ENCODE peak calls at places on chromosomes 6 and 20, in eight cellular contexts. P is NCI-H1930, K is hypothalamus, W is Kasumi-1, R is SJSA1, I is psoas muscle, L is GOT3, U is right cardiac atrium. B is an unnamed sample.

GRCh38 chr20:32965115-32965514 is 39.1 kb downstream of the SUN5 start:
- DNase-seq in I (no peak), U (no peak), W (no peak), L (no peak), R (no peak), P (no peak), K (no peak), B (no peak)

GRCh38 chr6:137570307-137570832 is 76.2 kb upstream of the OLIG3 start:
- DNase-seq in I (no peak), P (peak), U (no peak), K (no peak), W (no peak), R (no peak), L (no peak), B (no peak)

GRCh38 chr6:139608872-139609271 is 234.4 kb upstream of the CITED2 start:
- DNase-seq in U (no peak), P (no peak), W (no peak), R (no peak), L (no peak), I (no peak), K (no peak), B (no peak)

GRCh38 chr20:40706977-40707582 is 18.0 kb upstream of the MAFB start:
- DNase-seq in U (no peak), P (no peak), L (no peak), K (no peak), I (no peak), W (peak), R (no peak), B (no peak)

GRCh38 chr6:25701807-25702206 is 49.8 kb downstream of the SCGN start:
- DNase-seq in R (no peak), L (no peak), K (no peak), I (no peak), P (no peak), U (no peak), W (no peak), B (no peak)

GRCh38 chr6:137160763-137161162 is 12.7 kb downstream of the IL22RA2 start:
- DNase-seq in I (no peak), P (no peak), W (no peak), L (no peak), U (no peak), R (no peak), K (no peak), B (no peak)

GRCh38 chr6:38495922-38496635 is 143.7 kb downstream of the BTBD9 start:
- DNase-seq in R (no peak), L (no peak), P (no peak), W (no peak), K (peak), I (no peak), U (no peak), B (no peak)

GRCh38 chr20:43787937-43788336 is 61.1 kb upstream of the GTSF1L start:
- DNase-seq in W (no peak), R (no peak), I (no peak), P (no peak), K (no peak), L (no peak), U (no peak), B (no peak)

GRCh38 chr6:68778356-68779020 is 143.4 kb downstream of the ADGRB3 start:
- DNase-seq in K (peak), U (peak), W (peak), R (no peak), L (no peak), I (no peak), P (no peak), B (no peak)

GRCh38 chr20:34390769-34391447 is 27.8 kb downstream of the ITCH start:
- DNase-seq in W (no peak), P (no peak), K (no peak), I (peak), L (peak), R (peak), U (peak), B (peak)

GRCh38 chr6:90044833-90045337 is 150.6 kb downstream of the GJA10 start:
- DNase-seq in R (peak), K (no peak), W (no peak), P (no peak), L (no peak), U (no peak), I (no peak), B (peak)